ENCODE peak calls at places on chromosome 13, in four cellular contexts. J is lung, L is T-helper 2 cell, X is T-helper 1 cell. S is an unnamed sample.

GRCh38 chr13:102913924-102914628 is 68.2 kb downstream of the ERCC5 start:
- DNase-seq in L (peak), X (no peak), J (no peak), S (no peak)

GRCh38 chr13:85503797-85504196 is 295.4 kb downstream of the SLITRK6 start:
- DNase-seq in L (no peak), X (no peak), J (no peak), S (no peak)

GRCh38 chr13:90800082-90800746 is 547.3 kb upstream of the MIR17HG start:
- DNase-seq in L (no peak), J (no peak), X (no peak), S (no peak)

GRCh38 chr13:113836917-113837553 is 26.8 kb downstream of the GAS6 start:
- DNase-seq in L (no peak), X (no peak), J (no peak), S (no peak)

GRCh38 chr13:76828316-76828741 is 57.9 kb downstream of the KCTD12 start:
- DNase-seq in L (peak), J (no peak), X (peak), S (no peak)

GRCh38 chr13:107192289-107192688 is 624.4 kb upstream of the ARGLU1 start:
- DNase-seq in L (no peak), J (peak), X (no peak), S (peak)

GRCh38 chr13:110916671-110917142 is 1.8 kb upstream of the ANKRD10 start:
- DNase-seq in X (no peak), J (no peak), L (no peak), S (no peak)

GRCh38 chr13:102580552-102581169 is 16.1 kb upstream of the TPP2 start:
- DNase-seq in X (peak), L (peak), J (no peak), S (peak)

GRCh38 chr13:46341112-46341711 is 45.8 kb downstream of the RUBCNL start:
- DNase-seq in L (peak), X (peak), J (no peak), S (no peak)

GRCh38 chr13:85368686-85369085 is 430.5 kb downstream of the SLITRK6 start:
- DNase-seq in J (no peak), L (no peak), X (no peak), S (no peak)

GRCh38 chr13:45108716-45109706 is 11.3 kb upstream of the GTF2F2 start:
- DNase-seq in L (peak), X (no peak), J (no peak), S (no peak)

GRCh38 chr13:95168191-95168590 is 133.1 kb downstream of the ABCC4 start:
- DNase-seq in X (no peak), L (no peak), J (no peak), S (no peak)

GRCh38 chr13:94119360-94119936 is 360.0 kb downstream of the DCT start:
- DNase-seq in X (no peak), J (peak), L (no peak), S (peak)

GRCh38 chr13:67343777-67344176 is 113.6 kb upstream of the PCDH9 start:
- DNase-seq in X (no peak), L (no peak), J (no peak), S (no peak)

S was measured in HepG2.